ENCODE peak calls at places on chromosomes 7 and 10, in seven cellular contexts. One of them, this sample, is unnamed.

GRCh38 chr7:148327379-148327778 is 263.2 kb upstream of the C7orf33 start:
- DNase-seq in cardiac muscle cell: no peak
- DNase-seq in pancreas: no peak
- DNase-seq in MCF 10A: peak; percentile 91
- DNase-seq in astrocyte of the cerebellum: no peak
- DNase-seq in progenitor cell of endocrine pancreas: no peak
- DNase-seq in neural crest cell: no peak
- DNase-seq in this sample: no peak

GRCh38 chr10:91632671-91633550 is at the start of gene PPP1R3C:
- DNase-seq in cardiac muscle cell: peak; percentile 93
- DNase-seq in pancreas: peak; percentile 95
- DNase-seq in MCF 10A: peak; percentile 45
- DNase-seq in astrocyte of the cerebellum: no peak
- DNase-seq in progenitor cell of endocrine pancreas: peak; percentile 58
- DNase-seq in neural crest cell: peak; percentile 60
- DNase-seq in this sample: peak; percentile 58

GRCh38 chr10:66322261-66322660 is 603.6 kb upstream of the LRRTM3 start:
- DNase-seq in cardiac muscle cell: peak; percentile 61
- DNase-seq in pancreas: no peak
- DNase-seq in MCF 10A: peak; percentile 48
- DNase-seq in astrocyte of the cerebellum: peak; percentile 31
- DNase-seq in progenitor cell of endocrine pancreas: no peak
- DNase-seq in neural crest cell: no peak
- DNase-seq in this sample: no peak

GRCh38 chr7:98202367-98203195 is 8.7 kb upstream of the BHLHA15 start:
- DNase-seq in cardiac muscle cell: no peak
- DNase-seq in pancreas: peak; percentile 20
- DNase-seq in MCF 10A: no peak
- DNase-seq in astrocyte of the cerebellum: no peak
- DNase-seq in progenitor cell of endocrine pancreas: no peak
- DNase-seq in neural crest cell: no peak
- DNase-seq in this sample: no peak

GRCh38 chr10:132836248-132836831 is 50.4 kb upstream of the NKX6-2 start:
- DNase-seq in cardiac muscle cell: no peak
- DNase-seq in pancreas: peak; percentile 71
- DNase-seq in MCF 10A: no peak
- DNase-seq in astrocyte of the cerebellum: no peak
- DNase-seq in progenitor cell of endocrine pancreas: peak; percentile 10
- DNase-seq in neural crest cell: no peak
- DNase-seq in this sample: no peak

GRCh38 chr7:150448789-150449147 is 1.7 kb upstream of the GIMAP8 start:
- DNase-seq in cardiac muscle cell: peak; percentile 80
- DNase-seq in pancreas: peak; percentile 87
- DNase-seq in MCF 10A: peak; percentile 73
- DNase-seq in astrocyte of the cerebellum: peak; percentile 41
- DNase-seq in progenitor cell of endocrine pancreas: peak; percentile 57
- DNase-seq in neural crest cell: peak; percentile 71
- DNase-seq in this sample: peak; percentile 87

GRCh38 chr10:25766213-25766612 is 167.8 kb upstream of the MYO3A start:
- DNase-seq in cardiac muscle cell: no peak
- DNase-seq in pancreas: no peak
- DNase-seq in MCF 10A: no peak
- DNase-seq in astrocyte of the cerebellum: no peak
- DNase-seq in progenitor cell of endocrine pancreas: no peak
- DNase-seq in neural crest cell: no peak
- DNase-seq in this sample: no peak

GRCh38 chr7:82444220-82445049 is 858 bp upstream of the CACNA2D1 start:
- DNase-seq in cardiac muscle cell: peak; percentile 28
- DNase-seq in pancreas: peak; percentile 61
- DNase-seq in MCF 10A: no peak
- DNase-seq in astrocyte of the cerebellum: no peak
- DNase-seq in progenitor cell of endocrine pancreas: no peak
- DNase-seq in neural crest cell: peak; percentile 2
- DNase-seq in this sample: peak; percentile 5

GRCh38 chr7:67564978-67565377 is 568.3 kb downstream of the TYW1 start:
- DNase-seq in cardiac muscle cell: no peak
- DNase-seq in pancreas: no peak
- DNase-seq in MCF 10A: no peak
- DNase-seq in astrocyte of the cerebellum: no peak
- DNase-seq in progenitor cell of endocrine pancreas: no peak
- DNase-seq in neural crest cell: no peak
- DNase-seq in this sample: no peak

GRCh38 chr7:5309146-5309545 is 26.4 kb downstream of the SLC29A4 start:
- DNase-seq in cardiac muscle cell: no peak
- DNase-seq in pancreas: no peak
- DNase-seq in MCF 10A: no peak
- DNase-seq in astrocyte of the cerebellum: no peak
- DNase-seq in progenitor cell of endocrine pancreas: no peak
- DNase-seq in neural crest cell: no peak
- DNase-seq in this sample: no peak

GRCh38 chr7:157432541-157432956 is 95.7 kb downstream of the DNAJB6 start:
- DNase-seq in cardiac muscle cell: no peak
- DNase-seq in pancreas: no peak
- DNase-seq in MCF 10A: peak; percentile 42
- DNase-seq in astrocyte of the cerebellum: no peak
- DNase-seq in progenitor cell of endocrine pancreas: no peak
- DNase-seq in neural crest cell: peak; percentile 46
- DNase-seq in this sample: peak; percentile 41

GRCh38 chr10:23158370-23158769 is 33.7 kb upstream of the PTF1A start:
- DNase-seq in cardiac muscle cell: peak; percentile 81
- DNase-seq in pancreas: no peak
- DNase-seq in MCF 10A: peak; percentile 71
- DNase-seq in astrocyte of the cerebellum: peak; percentile 29
- DNase-seq in progenitor cell of endocrine pancreas: peak; percentile 39
- DNase-seq in neural crest cell: peak; percentile 55
- DNase-seq in this sample: peak; percentile 62

GRCh38 chr7:156791241-156791640 is 101.7 kb downstream of the LMBR1 start:
- DNase-seq in cardiac muscle cell: no peak
- DNase-seq in pancreas: no peak
- DNase-seq in MCF 10A: no peak
- DNase-seq in astrocyte of the cerebellum: no peak
- DNase-seq in progenitor cell of endocrine pancreas: no peak
- DNase-seq in neural crest cell: no peak
- DNase-seq in this sample: no peak

GRCh38 chr7:135620980-135621850 is 41.1 kb upstream of the STMP1 start:
- DNase-seq in cardiac muscle cell: peak; percentile 72
- DNase-seq in pancreas: no peak
- DNase-seq in MCF 10A: peak; percentile 76
- DNase-seq in astrocyte of the cerebellum: peak; percentile 88
- DNase-seq in progenitor cell of endocrine pancreas: no peak
- DNase-seq in neural crest cell: peak; percentile 16
- DNase-seq in this sample: peak; percentile 27

GRCh38 chr7:50584793-50585399 is 19.7 kb upstream of the DDC start:
- DNase-seq in cardiac muscle cell: no peak
- DNase-seq in pancreas: no peak
- DNase-seq in MCF 10A: peak; percentile 18
- DNase-seq in astrocyte of the cerebellum: no peak
- DNase-seq in progenitor cell of endocrine pancreas: no peak
- DNase-seq in neural crest cell: no peak
- DNase-seq in this sample: no peak

GRCh38 chr7:18916826-18917225 is 200.6 kb downstream of the TWIST1 start:
- DNase-seq in cardiac muscle cell: no peak
- DNase-seq in pancreas: no peak
- DNase-seq in MCF 10A: no peak
- DNase-seq in astrocyte of the cerebellum: no peak
- DNase-seq in progenitor cell of endocrine pancreas: no peak
- DNase-seq in neural crest cell: no peak
- DNase-seq in this sample: no peak

GRCh38 chr10:86837663-86838062 is 81.2 kb downstream of the BMPR1A start:
- DNase-seq in cardiac muscle cell: peak; percentile 39
- DNase-seq in pancreas: no peak
- DNase-seq in MCF 10A: no peak
- DNase-seq in astrocyte of the cerebellum: no peak
- DNase-seq in progenitor cell of endocrine pancreas: no peak
- DNase-seq in neural crest cell: no peak
- DNase-seq in this sample: no peak

DNA sequence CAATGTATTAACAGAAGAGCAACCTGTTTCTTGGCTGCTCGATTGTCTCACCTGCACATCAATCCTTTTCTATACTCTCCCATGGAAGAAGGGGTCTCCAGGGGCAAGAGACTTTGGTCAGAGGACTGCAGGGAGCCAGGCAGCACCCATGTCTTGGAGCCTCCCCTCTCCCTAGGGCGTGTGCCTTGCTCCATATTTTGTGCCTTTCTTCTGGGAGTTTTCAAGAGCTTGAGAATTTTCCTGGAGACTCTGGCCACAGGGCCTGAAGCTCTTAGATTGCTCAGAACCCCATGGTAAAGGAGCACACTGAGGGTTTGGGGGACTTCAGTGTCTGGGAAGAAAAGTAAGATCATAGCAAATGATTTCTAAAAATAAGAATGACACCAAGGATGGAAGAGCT is 5.4 kb upstream of the CSGALNACT2 start:
- DNase-seq in cardiac muscle cell: no peak
- DNase-seq in pancreas: no peak
- DNase-seq in MCF 10A: no peak
- DNase-seq in astrocyte of the cerebellum: no peak
- DNase-seq in progenitor cell of endocrine pancreas: no peak
- DNase-seq in neural crest cell: no peak
- DNase-seq in this sample: no peak
- TF ChIP-seq CTCF in cardiac muscle cell: no peak
- TF ChIP-seq CTCF in pancreas: no peak
- TF ChIP-seq CTCF in MCF 10A: no peak
- TF ChIP-seq CTCF in astrocyte of the cerebellum: no peak
- TF ChIP-seq CTCF in progenitor cell of endocrine pancreas: no peak
- TF ChIP-seq CTCF in neural crest cell: no peak
- TF ChIP-seq CTCF in this sample: no peak

DNA sequence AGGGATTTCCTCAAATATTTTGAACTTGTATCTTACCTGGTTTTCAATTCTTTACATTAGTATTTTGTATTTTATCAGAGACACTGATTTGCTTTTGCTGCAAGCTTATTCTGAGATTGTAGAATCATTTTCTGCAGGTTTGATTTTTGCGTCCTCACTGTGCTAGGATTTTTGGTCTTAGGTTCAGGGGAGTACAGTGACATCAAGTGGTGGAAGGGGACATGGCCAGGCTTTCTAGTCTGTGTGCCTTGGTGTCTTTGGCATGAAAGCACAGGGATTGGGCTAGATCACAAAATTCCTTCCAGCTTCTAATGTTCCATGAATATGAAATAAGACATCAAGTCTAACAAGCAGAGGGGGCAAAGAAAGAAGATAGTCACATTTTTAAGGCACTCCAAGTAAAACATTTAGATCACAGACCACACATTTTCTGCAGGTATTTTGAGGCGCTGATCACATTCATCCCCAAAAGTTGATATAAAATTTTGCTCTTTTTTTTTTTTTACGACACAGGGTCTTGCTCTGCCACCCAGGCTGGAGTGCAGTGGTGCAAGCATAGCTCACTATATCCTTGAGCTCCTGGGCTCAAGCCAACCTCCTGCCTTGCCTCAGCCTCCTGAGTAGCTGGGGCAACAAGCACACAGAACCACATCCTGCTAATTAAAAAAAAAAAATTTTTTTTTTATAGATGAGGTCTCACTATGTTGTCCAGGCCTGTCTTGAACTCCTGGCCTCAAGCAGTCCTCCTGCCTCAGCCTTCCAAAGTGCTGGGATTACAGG is 124.4 kb downstream of the PON1 start:
- DNase-seq in cardiac muscle cell: peak; percentile 59
- DNase-seq in pancreas: no peak
- DNase-seq in MCF 10A: peak; percentile 68
- DNase-seq in astrocyte of the cerebellum: peak; percentile 60
- DNase-seq in progenitor cell of endocrine pancreas: no peak
- DNase-seq in neural crest cell: peak; percentile 18
- DNase-seq in this sample: peak; percentile 46
- TF ChIP-seq CTCF in cardiac muscle cell: peak; percentile 81
- TF ChIP-seq CTCF in pancreas: peak; percentile 41
- TF ChIP-seq CTCF in MCF 10A: peak; percentile 48
- TF ChIP-seq CTCF in astrocyte of the cerebellum: peak; percentile 87
- TF ChIP-seq CTCF in progenitor cell of endocrine pancreas: peak; percentile 75
- TF ChIP-seq CTCF in neural crest cell: peak; percentile 82
- TF ChIP-seq CTCF in this sample: peak; percentile 64

GRCh38 chr10:93722550-93722949 is 20.2 kb upstream of the FRA10AC1 start:
- DNase-seq in cardiac muscle cell: no peak
- DNase-seq in pancreas: no peak
- DNase-seq in MCF 10A: no peak
- DNase-seq in astrocyte of the cerebellum: no peak
- DNase-seq in progenitor cell of endocrine pancreas: no peak
- DNase-seq in neural crest cell: no peak
- DNase-seq in this sample: no peak
- TF ChIP-seq CTCF in cardiac muscle cell: no peak
- TF ChIP-seq CTCF in pancreas: no peak
- TF ChIP-seq CTCF in MCF 10A: no peak
- TF ChIP-seq CTCF in astrocyte of the cerebellum: no peak
- TF ChIP-seq CTCF in progenitor cell of endocrine pancreas: no peak
- TF ChIP-seq CTCF in neural crest cell: no peak
- TF ChIP-seq CTCF in this sample: no peak

DNA sequence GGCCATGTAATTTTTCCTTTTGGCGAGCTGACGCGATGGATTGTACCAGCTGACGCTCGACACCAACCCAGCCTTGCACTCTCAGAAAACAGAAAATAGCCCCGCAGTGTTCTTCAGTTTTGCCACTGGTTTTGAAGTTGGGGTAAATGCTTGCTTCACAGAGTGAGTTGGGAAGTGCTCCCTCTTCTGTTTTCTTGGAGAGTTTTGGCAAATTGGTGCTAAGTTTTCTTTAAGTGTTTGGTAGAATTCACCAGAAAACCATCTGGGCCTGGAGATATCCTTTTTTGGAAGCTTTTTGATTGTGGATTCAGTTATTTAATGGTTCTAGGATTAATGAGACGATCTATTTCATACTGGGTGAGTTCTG is 252.8 kb downstream of the ELFN1 start:
- DNase-seq in cardiac muscle cell: no peak
- DNase-seq in pancreas: no peak
- DNase-seq in MCF 10A: no peak
- DNase-seq in astrocyte of the cerebellum: no peak
- DNase-seq in progenitor cell of endocrine pancreas: no peak
- DNase-seq in neural crest cell: no peak
- DNase-seq in this sample: no peak
- TF ChIP-seq CTCF in cardiac muscle cell: peak; percentile 14
- TF ChIP-seq CTCF in pancreas: no peak
- TF ChIP-seq CTCF in MCF 10A: no peak
- TF ChIP-seq CTCF in astrocyte of the cerebellum: peak; percentile 34
- TF ChIP-seq CTCF in progenitor cell of endocrine pancreas: no peak
- TF ChIP-seq CTCF in neural crest cell: no peak
- TF ChIP-seq CTCF in this sample: no peak

GRCh38 chr7:29995652-29996051 is 6.1 kb upstream of the SCRN1 start:
- DNase-seq in cardiac muscle cell: no peak
- DNase-seq in pancreas: no peak
- DNase-seq in MCF 10A: no peak
- DNase-seq in astrocyte of the cerebellum: no peak
- DNase-seq in progenitor cell of endocrine pancreas: no peak
- DNase-seq in neural crest cell: no peak
- DNase-seq in this sample: no peak
- TF ChIP-seq CTCF in cardiac muscle cell: no peak
- TF ChIP-seq CTCF in pancreas: no peak
- TF ChIP-seq CTCF in MCF 10A: no peak
- TF ChIP-seq CTCF in astrocyte of the cerebellum: no peak
- TF ChIP-seq CTCF in progenitor cell of endocrine pancreas: no peak
- TF ChIP-seq CTCF in neural crest cell: no peak
- TF ChIP-seq CTCF in this sample: no peak

This sample was measured in endothelial cell.